ENCODE peak calls at places on chromosome 2, in eight cellular contexts. U, D, S, N, P, Q, T and F are unnamed samples.

GRCh38 chr2:18932864-18933263 is 343.5 kb upstream of the NT5C1B start:
- DNase-seq in P (peak; percentile 9), T (no peak), Q (no peak), U (no peak), N (no peak), D (peak; percentile 45), S (no peak), F (no peak)

GRCh38 chr2:183291436-183291835 is 167.2 kb downstream of the NUP35 start:
- DNase-seq in U (no peak), D (no peak), N (no peak), S (no peak), P (no peak), Q (no peak), T (no peak), F (no peak)

GRCh38 chr2:237421542-237422047 is 7.6 kb upstream of the COL6A3 start:
- DNase-seq in S (peak; percentile 83), T (peak; percentile 82), U (no peak), D (peak; percentile 84), Q (peak; percentile 81), P (peak; percentile 86), N (peak; percentile 80), F (no peak)

GRCh38 chr2:216220976-216221375 is 111.8 kb downstream of the XRCC5 start:
- DNase-seq in U (no peak), S (no peak), D (no peak), N (no peak), Q (no peak), P (no peak), T (no peak), F (no peak)

GRCh38 chr2:16137080-16137755 is 196.9 kb downstream of the MYCN start:
- DNase-seq in S (no peak), D (no peak), P (no peak), Q (no peak), U (no peak), N (no peak), T (no peak), F (peak; percentile 25)

GRCh38 chr2:150133623-150134022 is 353.8 kb downstream of the RND3 start:
- DNase-seq in N (no peak), Q (no peak), S (no peak), D (no peak), T (no peak), P (peak; percentile 83), U (peak; percentile 50), F (no peak)

GRCh38 chr2:48508461-48509124 is 21.4 kb upstream of the STON1 start:
- DNase-seq in P (peak; percentile 80), T (no peak), Q (no peak), N (no peak), S (no peak), U (peak; percentile 20), D (peak; percentile 66), F (no peak)

GRCh38 chr2:187581125-187581896 is 27.1 kb upstream of the TFPI start:
- DNase-seq in T (no peak), N (peak; percentile 28), P (peak; percentile 69), S (peak; percentile 51), U (no peak), D (peak; percentile 71), Q (no peak), F (no peak)

GRCh38 chr2:202652119-202652518 is 17.4 kb downstream of the FAM117B start:
- DNase-seq in T (no peak), N (no peak), D (no peak), Q (no peak), U (no peak), P (no peak), S (no peak), F (no peak)

DNA sequence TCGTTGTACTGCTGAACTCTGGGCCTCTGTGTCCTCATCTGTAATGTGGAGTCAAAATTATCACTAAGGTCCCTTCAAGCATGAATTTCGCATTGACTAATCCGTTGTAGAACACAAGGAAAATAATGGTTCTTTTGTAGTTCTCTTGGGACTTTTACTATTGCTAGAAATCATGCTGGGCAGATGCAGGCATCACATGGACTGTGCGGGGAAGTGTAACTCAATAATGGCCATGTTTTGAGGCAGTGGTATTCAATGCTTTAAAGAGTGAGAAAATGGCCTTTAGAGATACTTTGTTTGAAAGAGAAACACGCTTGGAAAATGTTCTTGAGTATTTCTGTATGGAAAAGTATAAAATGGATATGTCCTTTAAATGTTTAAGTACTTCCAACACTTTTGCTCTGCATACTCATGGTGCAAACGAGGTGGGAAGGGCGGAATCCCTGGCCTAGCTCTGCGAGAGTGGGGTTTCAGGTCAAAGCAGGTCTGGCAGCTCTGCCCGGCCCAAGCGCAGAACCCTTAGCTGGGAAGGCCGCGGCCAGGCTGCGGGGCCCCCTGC is 117.3 kb upstream of the MSTN start:
- DNase-seq in T (no peak), Q (peak; percentile 63), N (no peak), U (no peak), S (no peak), P (no peak), D (peak; percentile 9), F (no peak)
- TF ChIP-seq CTCF in T (no peak), Q (no peak), N (no peak), U (no peak), S (no peak), P (no peak), D (no peak), F (no peak)

DNA sequence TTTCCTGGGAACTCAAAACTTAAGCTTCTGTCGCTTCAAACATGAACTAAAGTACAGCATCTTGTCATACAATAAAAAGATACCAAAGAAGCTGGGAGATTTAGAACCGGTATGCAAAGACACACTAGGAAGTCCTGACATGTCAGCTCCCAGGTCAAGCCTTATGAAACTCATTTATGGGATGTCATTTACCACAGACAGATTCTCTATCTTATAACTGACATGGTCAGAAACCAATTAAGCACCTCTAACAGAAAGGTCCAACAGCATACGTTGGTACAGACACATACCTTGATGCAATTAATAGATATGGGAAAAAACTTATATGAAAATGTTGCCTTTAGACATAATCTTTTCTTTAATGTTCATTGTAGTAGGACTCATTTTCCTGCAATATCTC is 169.0 kb downstream of the SRBD1 start:
- DNase-seq in U (no peak), N (no peak), T (no peak), Q (no peak), D (no peak), S (no peak), P (no peak), F (no peak)
- TF ChIP-seq CTCF in U (no peak), N (no peak), T (no peak), Q (no peak), D (no peak), S (no peak), P (no peak), F (no peak)

DNA sequence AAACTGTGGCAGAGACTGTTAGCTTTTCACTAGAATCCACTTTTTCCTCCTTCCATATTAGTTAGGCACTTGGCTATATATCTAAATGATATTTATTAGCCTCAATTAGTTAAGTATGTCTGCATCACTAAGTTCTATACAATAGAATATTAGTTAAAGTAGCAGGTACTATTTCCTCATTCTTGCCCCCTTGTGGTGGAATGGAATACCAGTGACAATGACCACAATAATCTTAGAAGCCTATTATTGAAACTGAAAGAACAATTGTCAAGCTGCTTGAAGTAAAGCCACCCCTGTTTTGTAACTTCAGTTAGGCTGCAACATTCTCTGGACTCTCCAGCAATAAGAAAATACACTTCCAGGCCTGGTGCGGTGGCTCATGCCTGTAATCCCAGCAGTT is 476.3 kb upstream of the VWC2L start:
- DNase-seq in S (peak; percentile 7), N (peak; percentile 18), D (peak; percentile 18), P (peak; percentile 16), U (no peak), Q (no peak), T (no peak), F (no peak)
- TF ChIP-seq CTCF in S (no peak), N (peak; percentile 19), D (peak; percentile 49), P (peak; percentile 35), U (peak; percentile 34), Q (no peak), T (peak; percentile 39), F (peak; percentile 67)

DNA sequence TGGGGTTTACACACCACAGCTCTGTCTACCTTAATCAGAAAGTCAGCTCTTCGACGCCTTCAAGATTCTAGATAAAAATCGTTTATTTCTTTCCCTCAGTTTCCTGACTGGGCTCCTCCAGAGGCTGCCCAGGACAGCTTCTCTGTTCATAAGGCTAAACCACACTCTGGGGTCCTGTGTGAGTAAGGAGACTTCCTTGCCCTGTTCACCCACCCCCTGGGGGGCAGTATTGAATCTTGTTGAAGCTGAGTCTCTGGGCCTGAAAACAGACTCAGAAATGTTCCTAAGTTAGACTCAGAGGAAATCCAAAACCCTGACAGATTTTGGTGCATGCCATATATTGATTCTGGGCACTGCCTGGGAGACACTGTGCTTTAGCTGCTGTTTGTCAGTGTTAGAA is 43.0 kb downstream of the G6PC2 start:
- DNase-seq in D (peak; percentile 50), T (no peak), N (no peak), P (peak; percentile 9), Q (no peak), U (no peak), S (no peak), F (no peak)
- TF ChIP-seq CTCF in D (peak; percentile 32), T (no peak), N (no peak), P (no peak), Q (no peak), U (no peak), S (no peak), F (no peak)

GRCh38 chr2:173571887-173572680 is 217.4 kb downstream of the CDCA7 start:
- DNase-seq in T (no peak), U (no peak), S (no peak), D (no peak), Q (no peak), P (peak; percentile 34), N (no peak), F (no peak)

GRCh38 chr2:173574304-173574703 is 219.6 kb downstream of the CDCA7 start:
- DNase-seq in U (no peak), T (no peak), D (no peak), S (no peak), Q (no peak), N (no peak), P (no peak), F (no peak)

GRCh38 chr2:173568054-173568453 is 213.4 kb downstream of the CDCA7 start:
- DNase-seq in U (no peak), D (peak; percentile 72), P (peak; percentile 24), S (peak; percentile 19), T (no peak), N (peak; percentile 43), Q (no peak), F (no peak)

GRCh38 chr2:173572848-173573247 is 218.2 kb downstream of the CDCA7 start:
- DNase-seq in P (peak; percentile 19), S (no peak), N (no peak), T (no peak), Q (no peak), U (no peak), D (no peak), F (no peak)

GRCh38 chr2:173571021-173571821 is 216.5 kb downstream of the CDCA7 start:
- DNase-seq in D (peak; percentile 68), P (peak; percentile 62), T (no peak), N (peak; percentile 46), S (no peak), Q (no peak), U (no peak), F (no peak)
- TF ChIP-seq CTCF in D (peak; percentile 61), P (peak; percentile 30), T (peak; percentile 29), N (peak; percentile 11), S (no peak), Q (no peak), U (peak; percentile 45), F (peak; percentile 60)